ENCODE peak calls at places on chromosomes 16 and 17, in six cellular contexts. One of them, this sample, is unnamed. For H3K36me3, the result is how much of the 10 kb centered on the place peaks cover.

GRCh38 chr17:46742539-46743270 is 75.8 kb downstream of the WNT3 start:
- DNase-seq in MM.1S: no peak
- DNase-seq in psoas muscle: no peak
- DNase-seq in thoracic aorta: no peak
- DNase-seq in CD8-positive, alpha-beta memory T cell: no peak
- DNase-seq in OCI-LY7: peak
- DNase-seq in this sample: no peak

GRCh38 chr16:81641403-81642106 is 137.5 kb upstream of the PLCG2 start:
- DNase-seq in CD8-positive, alpha-beta memory T cell: no peak
- DNase-seq in psoas muscle: no peak
- DNase-seq in thoracic aorta: no peak
- DNase-seq in MM.1S: no peak
- DNase-seq in OCI-LY7: no peak
- DNase-seq in this sample: peak

GRCh38 chr17:66200685-66201092 is 8.8 kb upstream of the CEP112 start:
- DNase-seq in thoracic aorta: no peak
- DNase-seq in psoas muscle: no peak
- DNase-seq in OCI-LY7: peak
- DNase-seq in CD8-positive, alpha-beta memory T cell: peak
- DNase-seq in MM.1S: peak
- DNase-seq in this sample: peak

GRCh38 chr17:65022751-65023421 is 33.7 kb downstream of the GNA13 start:
- DNase-seq in psoas muscle: no peak
- DNase-seq in OCI-LY7: no peak
- DNase-seq in thoracic aorta: no peak
- DNase-seq in MM.1S: peak
- DNase-seq in CD8-positive, alpha-beta memory T cell: no peak
- DNase-seq in this sample: no peak

GRCh38 chr17:56623383-56623782 is 29.9 kb downstream of the NOG start:
- DNase-seq in thoracic aorta: no peak
- DNase-seq in MM.1S: no peak
- DNase-seq in OCI-LY7: no peak
- DNase-seq in psoas muscle: no peak
- DNase-seq in CD8-positive, alpha-beta memory T cell: no peak
- DNase-seq in this sample: no peak

GRCh38 chr17:16352838-16353701 is at the start of gene CENPV:
- DNase-seq in thoracic aorta: no peak
- DNase-seq in CD8-positive, alpha-beta memory T cell: peak
- DNase-seq in OCI-LY7: peak
- DNase-seq in psoas muscle: peak
- DNase-seq in MM.1S: no peak
- DNase-seq in this sample: peak

GRCh38 chr17:78237403-78238012 is 6.1 kb downstream of the TMEM235 start:
- DNase-seq in psoas muscle: no peak
- DNase-seq in OCI-LY7: peak
- DNase-seq in CD8-positive, alpha-beta memory T cell: no peak
- DNase-seq in thoracic aorta: no peak
- DNase-seq in MM.1S: no peak
- DNase-seq in this sample: no peak

GRCh38 chr17:50117202-50118040 is 12.5 kb downstream of the SAMD14 start:
- DNase-seq in CD8-positive, alpha-beta memory T cell: peak
- DNase-seq in MM.1S: peak
- DNase-seq in thoracic aorta: no peak
- DNase-seq in psoas muscle: peak
- DNase-seq in OCI-LY7: peak
- DNase-seq in this sample: peak

GRCh38 chr17:77516902-77517301 is 376.1 kb downstream of the SEC14L1 start:
- DNase-seq in MM.1S: no peak
- DNase-seq in thoracic aorta: no peak
- DNase-seq in OCI-LY7: no peak
- DNase-seq in psoas muscle: no peak
- DNase-seq in CD8-positive, alpha-beta memory T cell: no peak
- DNase-seq in this sample: no peak

GRCh38 chr16:27174007-27174406 is 29.3 kb upstream of the KDM8 start:
- DNase-seq in CD8-positive, alpha-beta memory T cell: peak
- DNase-seq in MM.1S: peak
- DNase-seq in thoracic aorta: no peak
- DNase-seq in OCI-LY7: peak
- DNase-seq in psoas muscle: no peak
- DNase-seq in this sample: no peak

GRCh38 chr16:49492090-49492801 is 118.6 kb downstream of the C16orf78 start:
- DNase-seq in thoracic aorta: no peak
- DNase-seq in psoas muscle: peak
- DNase-seq in OCI-LY7: peak
- DNase-seq in MM.1S: peak
- DNase-seq in CD8-positive, alpha-beta memory T cell: peak
- DNase-seq in this sample: peak

GRCh38 chr16:11181242-11181888 is 74.6 kb downstream of the SOCS1 start:
- DNase-seq in psoas muscle: no peak
- DNase-seq in thoracic aorta: no peak
- DNase-seq in OCI-LY7: no peak
- DNase-seq in CD8-positive, alpha-beta memory T cell: no peak
- DNase-seq in MM.1S: no peak
- DNase-seq in this sample: no peak
- H3K27ac ChIP-seq in psoas muscle: no peak
- H3K27ac ChIP-seq in thoracic aorta: no peak
- H3K27ac ChIP-seq in OCI-LY7: no peak
- H3K27ac ChIP-seq in CD8-positive, alpha-beta memory T cell: no peak
- H3K27ac ChIP-seq in MM.1S: no peak
- H3K27ac ChIP-seq in this sample: no peak

DNA sequence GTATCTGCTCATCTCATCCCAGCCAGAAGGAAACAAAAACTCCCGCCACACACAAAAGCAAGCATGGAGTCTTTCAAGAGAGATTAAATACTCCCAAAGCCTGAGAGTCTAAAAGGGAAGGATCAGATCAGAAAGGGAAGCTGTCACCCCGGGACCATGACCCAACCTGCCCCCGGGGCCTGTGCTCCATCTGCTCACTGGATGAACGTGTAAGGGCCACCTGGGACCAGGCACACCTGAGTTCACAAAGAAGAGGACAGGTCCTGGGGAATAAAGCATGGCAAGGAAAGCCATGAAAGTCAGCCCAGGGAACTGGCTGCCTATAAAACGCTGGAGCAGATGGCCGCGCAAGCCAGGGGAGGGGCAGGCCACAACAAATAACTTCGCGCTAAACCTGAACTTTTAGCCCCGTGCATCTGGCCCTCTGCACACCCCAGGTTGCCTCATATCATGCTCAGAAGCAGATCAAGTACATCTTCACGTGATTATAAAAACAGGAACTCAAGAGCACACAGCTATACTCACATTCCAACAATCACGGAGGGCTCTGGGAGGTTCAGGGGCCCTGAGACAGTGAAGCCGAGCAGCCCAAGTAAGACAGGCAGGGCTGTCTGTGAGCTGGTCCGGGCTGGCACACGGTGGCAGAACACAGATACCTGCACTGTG is 3.4 kb downstream of the TMEM11 start:
- DNase-seq in psoas muscle: no peak
- DNase-seq in thoracic aorta: no peak
- DNase-seq in CD8-positive, alpha-beta memory T cell: no peak
- DNase-seq in OCI-LY7: no peak
- DNase-seq in MM.1S: no peak
- DNase-seq in this sample: peak
- H3K36me3 ChIP-seq in psoas muscle: under half
- H3K36me3 ChIP-seq in thoracic aorta: under half
- H3K36me3 ChIP-seq in CD8-positive, alpha-beta memory T cell: under half
- H3K36me3 ChIP-seq in OCI-LY7: half or more
- H3K36me3 ChIP-seq in MM.1S: under half
- H3K36me3 ChIP-seq in this sample: under half

GRCh38 chr17:21250719-21251305 is 2.4 kb downstream of the NATD1 start:
- DNase-seq in OCI-LY7: no peak
- DNase-seq in CD8-positive, alpha-beta memory T cell: no peak
- DNase-seq in MM.1S: no peak
- DNase-seq in psoas muscle: no peak
- DNase-seq in thoracic aorta: no peak
- DNase-seq in this sample: no peak

GRCh38 chr17:21252875-21253645 is at the start of gene NATD1:
- DNase-seq in thoracic aorta: peak
- DNase-seq in psoas muscle: peak
- DNase-seq in OCI-LY7: peak
- DNase-seq in CD8-positive, alpha-beta memory T cell: peak
- DNase-seq in MM.1S: peak
- DNase-seq in this sample: peak

GRCh38 chr17:21252289-21252874 is 828 bp downstream of the NATD1 start:
- DNase-seq in MM.1S: no peak
- DNase-seq in psoas muscle: no peak
- DNase-seq in thoracic aorta: no peak
- DNase-seq in CD8-positive, alpha-beta memory T cell: no peak
- DNase-seq in OCI-LY7: no peak
- DNase-seq in this sample: peak

GRCh38 chr17:21251611-21252010 is 1.6 kb downstream of the NATD1 start:
- DNase-seq in OCI-LY7: no peak
- DNase-seq in thoracic aorta: no peak
- DNase-seq in CD8-positive, alpha-beta memory T cell: no peak
- DNase-seq in MM.1S: no peak
- DNase-seq in psoas muscle: no peak
- DNase-seq in this sample: no peak

GRCh38 chr17:21253646-21254441 is 634 bp upstream of the NATD1 start:
- DNase-seq in OCI-LY7: no peak
- DNase-seq in thoracic aorta: no peak
- DNase-seq in psoas muscle: no peak
- DNase-seq in MM.1S: no peak
- DNase-seq in CD8-positive, alpha-beta memory T cell: no peak
- DNase-seq in this sample: no peak
- H3K27ac ChIP-seq in OCI-LY7: no peak
- H3K27ac ChIP-seq in thoracic aorta: peak
- H3K27ac ChIP-seq in psoas muscle: peak
- H3K27ac ChIP-seq in MM.1S: no peak
- H3K27ac ChIP-seq in CD8-positive, alpha-beta memory T cell: peak
- H3K27ac ChIP-seq in this sample: no peak

DNA sequence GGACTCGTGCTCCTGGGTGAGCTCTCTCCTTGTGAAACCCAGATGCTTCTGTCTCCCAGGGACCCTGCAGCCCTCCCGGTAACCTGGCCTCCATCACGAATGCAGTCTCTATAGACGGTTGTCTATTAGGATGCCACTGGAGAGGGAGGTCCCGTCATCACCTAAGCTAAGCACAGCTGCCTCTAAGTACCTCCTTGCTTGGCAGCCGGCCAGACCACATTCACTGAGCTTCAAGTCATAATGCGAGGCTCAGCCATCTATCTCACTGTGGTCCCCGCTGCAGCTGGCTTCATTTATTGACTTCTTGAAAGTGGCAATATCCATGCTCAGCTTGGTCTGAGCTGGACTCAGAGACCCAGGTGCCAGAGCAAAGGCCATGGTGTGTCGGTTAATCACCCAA is 74.5 kb upstream of the HSBP1 start:
- DNase-seq in thoracic aorta: no peak
- DNase-seq in MM.1S: no peak
- DNase-seq in CD8-positive, alpha-beta memory T cell: no peak
- DNase-seq in OCI-LY7: no peak
- DNase-seq in psoas muscle: no peak
- DNase-seq in this sample: no peak
- H3K36me3 ChIP-seq in thoracic aorta: under half
- H3K36me3 ChIP-seq in MM.1S: under half
- H3K36me3 ChIP-seq in CD8-positive, alpha-beta memory T cell: under half
- H3K36me3 ChIP-seq in OCI-LY7: under half
- H3K36me3 ChIP-seq in psoas muscle: under half
- H3K36me3 ChIP-seq in this sample: under half

GRCh38 chr16:30068333-30068732 is 2.8 kb downstream of the ALDOA start:
- DNase-seq in MM.1S: no peak
- DNase-seq in psoas muscle: no peak
- DNase-seq in OCI-LY7: no peak
- DNase-seq in CD8-positive, alpha-beta memory T cell: no peak
- DNase-seq in thoracic aorta: no peak
- DNase-seq in this sample: no peak
- H3K27ac ChIP-seq in MM.1S: no peak
- H3K27ac ChIP-seq in psoas muscle: peak
- H3K27ac ChIP-seq in OCI-LY7: no peak
- H3K27ac ChIP-seq in CD8-positive, alpha-beta memory T cell: peak
- H3K27ac ChIP-seq in thoracic aorta: peak
- H3K27ac ChIP-seq in this sample: no peak

GRCh38 chr17:80824549-80825470 is 166.8 kb upstream of the CHMP6 start:
- DNase-seq in thoracic aorta: no peak
- DNase-seq in CD8-positive, alpha-beta memory T cell: no peak
- DNase-seq in OCI-LY7: no peak
- DNase-seq in MM.1S: no peak
- DNase-seq in psoas muscle: no peak
- DNase-seq in this sample: no peak

GRCh38 chr17:80826955-80827645 is 164.5 kb upstream of the CHMP6 start:
- DNase-seq in thoracic aorta: peak
- DNase-seq in CD8-positive, alpha-beta memory T cell: no peak
- DNase-seq in psoas muscle: peak
- DNase-seq in OCI-LY7: no peak
- DNase-seq in MM.1S: no peak
- DNase-seq in this sample: peak

GRCh38 chr17:80826346-80826954 is 165.2 kb upstream of the CHMP6 start:
- DNase-seq in OCI-LY7: no peak
- DNase-seq in thoracic aorta: no peak
- DNase-seq in CD8-positive, alpha-beta memory T cell: no peak
- DNase-seq in psoas muscle: no peak
- DNase-seq in MM.1S: no peak
- DNase-seq in this sample: no peak

GRCh38 chr17:80827646-80828643 is 163.7 kb upstream of the CHMP6 start:
- DNase-seq in thoracic aorta: no peak
- DNase-seq in MM.1S: no peak
- DNase-seq in OCI-LY7: peak
- DNase-seq in psoas muscle: no peak
- DNase-seq in CD8-positive, alpha-beta memory T cell: no peak
- DNase-seq in this sample: peak

GRCh38 chr17:80825471-80826345 is 165.9 kb upstream of the CHMP6 start:
- DNase-seq in thoracic aorta: no peak
- DNase-seq in OCI-LY7: no peak
- DNase-seq in MM.1S: no peak
- DNase-seq in CD8-positive, alpha-beta memory T cell: no peak
- DNase-seq in psoas muscle: no peak
- DNase-seq in this sample: no peak
- H3K36me3 ChIP-seq in thoracic aorta: under half
- H3K36me3 ChIP-seq in OCI-LY7: under half
- H3K36me3 ChIP-seq in MM.1S: under half
- H3K36me3 ChIP-seq in CD8-positive, alpha-beta memory T cell: under half
- H3K36me3 ChIP-seq in psoas muscle: under half
- H3K36me3 ChIP-seq in this sample: under half

GRCh38 chr17:38741853-38742421 is 6.2 kb downstream of the PCGF2 start:
- DNase-seq in thoracic aorta: no peak
- DNase-seq in CD8-positive, alpha-beta memory T cell: no peak
- DNase-seq in psoas muscle: peak
- DNase-seq in MM.1S: no peak
- DNase-seq in OCI-LY7: no peak
- DNase-seq in this sample: no peak
- H3K27ac ChIP-seq in thoracic aorta: peak
- H3K27ac ChIP-seq in CD8-positive, alpha-beta memory T cell: no peak
- H3K27ac ChIP-seq in psoas muscle: peak
- H3K27ac ChIP-seq in MM.1S: no peak
- H3K27ac ChIP-seq in OCI-LY7: peak
- H3K27ac ChIP-seq in this sample: no peak

GRCh38 chr16:31476305-31477219 is 4.6 kb downstream of the TGFB1I1 start:
- DNase-seq in MM.1S: peak
- DNase-seq in thoracic aorta: no peak
- DNase-seq in CD8-positive, alpha-beta memory T cell: peak
- DNase-seq in psoas muscle: peak
- DNase-seq in OCI-LY7: no peak
- DNase-seq in this sample: peak
- H3K36me3 ChIP-seq in MM.1S: under half
- H3K36me3 ChIP-seq in thoracic aorta: under half
- H3K36me3 ChIP-seq in CD8-positive, alpha-beta memory T cell: under half
- H3K36me3 ChIP-seq in psoas muscle: under half
- H3K36me3 ChIP-seq in OCI-LY7: under half
- H3K36me3 ChIP-seq in this sample: under half